ENCODE peak calls at places on chromosomes 6 and 20, in ten cellular contexts. U is Calu3; H is caudate nucleus; T is cardiac fibroblast; I is A549; J is GM10248; G is activated T-cell treated with anti-CD3 and anti-CD28 coated beads for 48 hours; N is WTC11; E is effector memory CD8-positive, alpha-beta T cell; B is activated CD4-positive, alpha-beta T cell treated with anti-CD3 and anti-CD28 coated beads, Interleukin-2, amount 50 U/mL, for 1 hour. C is an unnamed sample.

GRCh38 chr20:61655591-61655990 is 403.5 kb downstream of the CDH4 start:
- DNase-seq in U (no peak), H (no peak), T (no peak), I (no peak), J (no peak), G (no peak), N (no peak), E (no peak), B (no peak), C (no peak)

GRCh38 chr20:58073945-58074920 is 154.2 kb downstream of the ANKRD60 start:
- DNase-seq in U (no peak), H (no peak), T (peak), I (no peak), J (no peak), G (no peak), N (no peak), E (no peak), B (no peak), C (no peak)

GRCh38 chr6:113258771-113259170 is 598.4 kb upstream of the MARCKS start:
- DNase-seq in U (no peak), H (no peak), T (no peak), I (no peak), J (no peak), G (no peak), N (no peak), E (no peak), B (no peak), C (no peak)

GRCh38 chr6:169905041-169905807 is 153.8 kb downstream of the ERMARD start:
- DNase-seq in U (peak), H (no peak), T (peak), I (peak), J (no peak), G (no peak), N (no peak), E (no peak), B (no peak), C (no peak)

GRCh38 chr6:110041149-110041548 is 63.0 kb downstream of the GPR6 start:
- DNase-seq in U (no peak), H (no peak), T (no peak), I (no peak), J (no peak), G (no peak), N (no peak), E (no peak), B (no peak), C (no peak)

GRCh38 chr6:53327017-53327395 is 21.7 kb downstream of the ELOVL5 start:
- DNase-seq in U (no peak), H (no peak), T (peak), I (no peak), J (no peak), G (no peak), N (no peak), E (no peak), B (no peak), C (no peak)

GRCh38 chr6:129567374-129567773 is 142.6 kb downstream of the ARHGAP18 start:
- DNase-seq in U (peak), H (no peak), T (peak), I (peak), J (no peak), G (peak), N (peak), E (peak), B (peak), C (peak)

GRCh38 chr6:116682334-116682712 is 1.3 kb downstream of the KPNA5 start:
- DNase-seq in U (peak), H (no peak), T (peak), I (no peak), J (peak), G (no peak), N (no peak), E (peak), B (peak), C (peak)

GRCh38 chr6:88566746-88567534 is 396.5 kb downstream of the RNGTT start:
- DNase-seq in U (no peak), H (no peak), T (no peak), I (no peak), J (peak), G (no peak), N (no peak), E (no peak), B (no peak), C (no peak)

GRCh38 chr6:33915134-33915533 is 111.3 kb upstream of the MLN start:
- DNase-seq in U (no peak), H (no peak), T (no peak), I (no peak), J (no peak), G (no peak), N (no peak), E (no peak), B (no peak), C (no peak)

GRCh38 chr20:46065691-46066090 is 24.1 kb downstream of the NCOA5 start:
- DNase-seq in U (no peak), H (no peak), T (no peak), I (no peak), J (no peak), G (no peak), N (no peak), E (no peak), B (no peak), C (no peak)

GRCh38 chr6:27145731-27146455 is 101.6 kb upstream of the PRSS16 start:
- DNase-seq in U (peak), H (peak), T (peak), I (peak), J (peak), G (peak), N (peak), E (peak), B (peak), C (peak)

GRCh38 chr20:531608-532007 is 12.0 kb downstream of the CSNK2A1 start:
- DNase-seq in U (no peak), H (no peak), T (no peak), I (no peak), J (peak), G (no peak), N (no peak), E (no peak), B (no peak), C (no peak)

GRCh38 chr6:87155920-87156600 is 695 bp downstream of the ZNF292 start:
- DNase-seq in U (peak), H (peak), T (peak), I (peak), J (peak), G (peak), N (peak), E (peak), B (peak), C (peak)

GRCh38 chr6:26330835-26331808 is 33.9 kb upstream of the BTN3A2 start:
- DNase-seq in U (peak), H (peak), T (peak), I (peak), J (peak), G (peak), N (peak), E (peak), B (peak), C (peak)

GRCh38 chr6:133697666-133698065 is 191.2 kb upstream of the TCF21 start:
- DNase-seq in U (no peak), H (no peak), T (no peak), I (no peak), J (no peak), G (no peak), N (no peak), E (no peak), B (no peak), C (no peak)

GRCh38 chr6:43916091-43916923 is 146.3 kb downstream of the VEGFA start:
- DNase-seq in U (no peak), H (no peak), T (peak), I (no peak), J (no peak), G (no peak), N (no peak), E (no peak), B (no peak), C (no peak)

GRCh38 chr6:110357298-110357695 is 852 bp downstream of the METTL24 start:
- DNase-seq in U (no peak), H (no peak), T (no peak), I (no peak), J (no peak), G (no peak), N (no peak), E (no peak), B (no peak), C (no peak)

GRCh38 chr20:58242824-58243223 is 14.4 kb upstream of the ANKRD60 start:
- DNase-seq in U (no peak), H (no peak), T (no peak), I (no peak), J (no peak), G (no peak), N (no peak), E (no peak), B (no peak), C (no peak)

GRCh38 chr6:33620584-33621395 is at the start of gene ITPR3:
- DNase-seq in U (peak), H (no peak), T (peak), I (peak), J (peak), G (peak), N (no peak), E (peak), B (peak), C (peak)

GRCh38 chr6:32980488-32981038 is 12.2 kb downstream of the BRD2 start:
- DNase-seq in U (no peak), H (no peak), T (no peak), I (no peak), J (no peak), G (no peak), N (no peak), E (no peak), B (no peak), C (no peak)

GRCh38 chr6:158366363-158366762 is 54.1 kb downstream of the TULP4 start:
- DNase-seq in U (no peak), H (no peak), T (no peak), I (no peak), J (no peak), G (no peak), N (no peak), E (no peak), B (no peak), C (no peak)

GRCh38 chr6:38452816-38453215 is 186.9 kb downstream of the BTBD9 start:
- DNase-seq in U (no peak), H (no peak), T (no peak), I (no peak), J (no peak), G (no peak), N (no peak), E (no peak), B (no peak), C (no peak)

GRCh38 chr20:54254596-54254995 is 46.7 kb downstream of the PFDN4 start:
- DNase-seq in U (no peak), H (no peak), T (peak), I (no peak), J (no peak), G (no peak), N (no peak), E (no peak), B (no peak), C (no peak)

GRCh38 chr6:109671721-109672120 is 19.3 kb downstream of the AK9 start:
- DNase-seq in U (no peak), H (no peak), T (peak), I (no peak), J (no peak), G (no peak), N (no peak), E (no peak), B (no peak), C (no peak)

GRCh38 chr6:113508249-113508648 is 348.9 kb upstream of the MARCKS start:
- DNase-seq in U (no peak), H (no peak), T (no peak), I (no peak), J (no peak), G (no peak), N (no peak), E (no peak), B (no peak), C (no peak)

GRCh38 chr6:63347599-63347998 is 27.8 kb upstream of the LGSN start:
- DNase-seq in U (no peak), H (no peak), T (peak), I (peak), J (no peak), G (no peak), N (no peak), E (no peak), B (no peak), C (no peak)

GRCh38 chr6:33658982-33659689 is 38.0 kb downstream of the ITPR3 start:
- DNase-seq in U (no peak), H (no peak), T (no peak), I (no peak), J (no peak), G (no peak), N (no peak), E (no peak), B (no peak), C (no peak)

GRCh38 chr20:39066464-39066863 is 104.3 kb downstream of the DHX35 start:
- DNase-seq in U (no peak), H (no peak), T (no peak), I (no peak), J (no peak), G (no peak), N (peak), E (no peak), B (no peak), C (no peak)

GRCh38 chr6:170575250-170575649 is 9.2 kb downstream of the PDCD2 start:
- DNase-seq in U (no peak), H (no peak), T (peak), I (peak), J (no peak), G (no peak), N (no peak), E (no peak), B (no peak), C (peak)

GRCh38 chr6:134295953-134296553 is 21.9 kb downstream of the SGK1 start:
- DNase-seq in U (peak), H (no peak), T (peak), I (peak), J (peak), G (no peak), N (no peak), E (no peak), B (no peak), C (no peak)

GRCh38 chr6:18028332-18028731 is 40.9 kb upstream of the KIF13A start:
- DNase-seq in U (no peak), H (no peak), T (no peak), I (no peak), J (peak), G (no peak), N (no peak), E (no peak), B (no peak), C (no peak)

GRCh38 chr20:49853640-49854039 is 41.0 kb downstream of the SLC9A8 start:
- DNase-seq in U (peak), H (peak), T (peak), I (peak), J (no peak), G (no peak), N (peak), E (no peak), B (no peak), C (no peak)

C was measured in activated CD8-positive, alpha-beta T cell treated with anti-CD3 and anti-CD28 coated beads for 36 hours.